ENCODE peak calls at places on chromosomes 4 and X, in six cellular contexts. H is brain microvascular endothelial cell, Z is GM12878, M is upper lobe of right lung, P is tibial artery, A is psoas muscle. T is an unnamed sample.

GRCh38 chrX:131083510-131084142 is 25.5 kb downstream of the ARHGAP36 start:
- DNase-seq in H (no peak), Z (no peak), M (no peak), P (no peak), A (no peak), T (no peak)

GRCh38 chr4:189785257-189785656 is 155.4 kb upstream of the FRG1 start:
- DNase-seq in H (no peak), Z (no peak), M (no peak), P (no peak), A (no peak), T (no peak)

GRCh38 chrX:131068945-131069719 is 11.0 kb downstream of the ARHGAP36 start:
- DNase-seq in H (no peak), Z (no peak), M (no peak), P (no peak), A (no peak), T (peak; percentile 24)

GRCh38 chrX:104565791-104566687 is at the start of gene IL1RAPL2:
- DNase-seq in H (no peak), Z (no peak), M (peak; percentile 77), P (no peak), A (no peak), T (no peak)

GRCh38 chr4:184416913-184417734 is 57.2 kb downstream of the IRF2 start:
- DNase-seq in H (no peak), Z (peak; percentile 48), M (no peak), P (no peak), A (no peak), T (no peak)

GRCh38 chrX:119529355-119530276 is 35.6 kb downstream of the STEEP1 start:
- DNase-seq in H (no peak), Z (no peak), M (no peak), P (no peak), A (no peak), T (no peak)

GRCh38 chrX:7925867-7926472 is 1.2 kb downstream of the PNPLA4 start:
- DNase-seq in H (peak; percentile 69), Z (peak; percentile 51), M (peak; percentile 47), P (peak; percentile 19), A (peak; percentile 22), T (peak; percentile 43)

GRCh38 chr4:90171491-90171890 is 44.3 kb downstream of the CCSER1 start:
- DNase-seq in H (no peak), Z (no peak), M (no peak), P (no peak), A (no peak), T (no peak)

GRCh38 chr4:14023036-14023435 is 395.5 kb upstream of the BOD1L1 start:
- DNase-seq in H (peak; percentile 21), Z (no peak), M (no peak), P (no peak), A (no peak), T (no peak)

GRCh38 chr4:6338175-6338950 is 68.7 kb downstream of the WFS1 start:
- DNase-seq in H (no peak), Z (no peak), M (no peak), P (no peak), A (no peak), T (no peak)

GRCh38 chr4:184313058-184313709 is 95.5 kb upstream of the ENPP6 start:
- DNase-seq in H (no peak), Z (no peak), M (no peak), P (no peak), A (no peak), T (no peak)

GRCh38 chr4:153341575-153342090 is 2.9 kb upstream of the MND1 start:
- DNase-seq in H (peak; percentile 40), Z (no peak), M (no peak), P (no peak), A (no peak), T (peak; percentile 13)

GRCh38 chr4:77819409-77819835 is 254 bp upstream of the CNOT6L start:
- DNase-seq in H (no peak), Z (no peak), M (peak; percentile 93), P (no peak), A (no peak), T (no peak)

GRCh38 chr4:183561905-183562304 is 57.0 kb downstream of the ING2 start:
- DNase-seq in H (no peak), Z (no peak), M (no peak), P (no peak), A (no peak), T (no peak)

GRCh38 chr4:24137963-24138601 is 248.2 kb upstream of the PPARGC1A start:
- DNase-seq in H (no peak), Z (no peak), M (no peak), P (no peak), A (no peak), T (no peak)

GRCh38 chr4:114659386-114660008 is 60.9 kb downstream of the UGT8 start:
- DNase-seq in H (peak; percentile 71), Z (peak; percentile 32), M (peak; percentile 47), P (peak; percentile 23), A (no peak), T (peak; percentile 6)

GRCh38 chrX:133005038-133005437 is 46.6 kb upstream of the HS6ST2 start:
- DNase-seq in H (no peak), Z (no peak), M (no peak), P (no peak), A (no peak), T (no peak)

GRCh38 chr4:55437356-55437796 is 41.6 kb downstream of the TMEM165 start:
- DNase-seq in H (peak; percentile 76), Z (no peak), M (no peak), P (no peak), A (no peak), T (no peak)

GRCh38 chrX:111837226-111837625 is 38.8 kb upstream of the TRPC5OS start:
- DNase-seq in H (no peak), Z (no peak), M (no peak), P (no peak), A (no peak), T (no peak)

GRCh38 chrX:34365482-34365881 is 233.4 kb upstream of the FAM47A start:
- DNase-seq in H (peak; percentile 24), Z (no peak), M (no peak), P (no peak), A (no peak), T (no peak)

GRCh38 chrX:10633722-10634121 is 13.3 kb upstream of the MID1 start:
- DNase-seq in H (peak; percentile 88), Z (no peak), M (no peak), P (peak; percentile 69), A (peak; percentile 20), T (no peak)

GRCh38 chr4:143397335-143397734 is 60.7 kb downstream of the GAB1 start:
- DNase-seq in H (no peak), Z (no peak), M (no peak), P (no peak), A (no peak), T (no peak)

GRCh38 chr4:143399113-143399949 is 62.7 kb downstream of the GAB1 start:
- DNase-seq in H (no peak), Z (no peak), M (no peak), P (no peak), A (no peak), T (no peak)

GRCh38 chr4:143397887-143398286 is 61.2 kb downstream of the GAB1 start:
- DNase-seq in H (no peak), Z (no peak), M (no peak), P (no peak), A (no peak), T (no peak)

GRCh38 chr4:143395054-143395453 is 58.4 kb downstream of the GAB1 start:
- DNase-seq in H (no peak), Z (no peak), M (no peak), P (no peak), A (no peak), T (no peak)

DNA sequence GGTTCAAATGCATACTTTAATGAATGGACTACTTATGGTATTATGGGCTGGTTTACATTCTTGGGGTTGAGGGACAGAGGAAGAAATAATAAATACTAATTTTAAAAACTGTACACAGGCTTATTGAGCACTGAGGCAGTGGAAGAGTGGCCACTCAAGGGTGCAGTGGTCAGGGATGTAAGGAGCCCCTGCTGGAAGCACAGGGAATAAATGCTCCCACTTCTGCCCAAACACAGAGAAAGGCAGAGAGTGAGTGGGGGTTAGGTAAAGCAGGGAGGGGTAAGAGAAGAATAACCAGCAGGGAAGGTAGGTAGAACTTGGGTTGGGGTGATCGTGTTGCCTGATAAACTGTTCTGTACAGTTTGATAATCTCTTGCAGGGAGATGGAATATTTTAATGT is 60.0 kb downstream of the GAB1 start:
- DNase-seq in H (no peak), Z (no peak), M (no peak), P (no peak), A (no peak), T (no peak)
- H3K4me3 ChIP-seq in H (no peak overlapping the region), Z (no peak overlapping the region), M (no peak overlapping the region), P (no peak overlapping the region), A (no peak overlapping the region), T (no peak overlapping the region)

DNA sequence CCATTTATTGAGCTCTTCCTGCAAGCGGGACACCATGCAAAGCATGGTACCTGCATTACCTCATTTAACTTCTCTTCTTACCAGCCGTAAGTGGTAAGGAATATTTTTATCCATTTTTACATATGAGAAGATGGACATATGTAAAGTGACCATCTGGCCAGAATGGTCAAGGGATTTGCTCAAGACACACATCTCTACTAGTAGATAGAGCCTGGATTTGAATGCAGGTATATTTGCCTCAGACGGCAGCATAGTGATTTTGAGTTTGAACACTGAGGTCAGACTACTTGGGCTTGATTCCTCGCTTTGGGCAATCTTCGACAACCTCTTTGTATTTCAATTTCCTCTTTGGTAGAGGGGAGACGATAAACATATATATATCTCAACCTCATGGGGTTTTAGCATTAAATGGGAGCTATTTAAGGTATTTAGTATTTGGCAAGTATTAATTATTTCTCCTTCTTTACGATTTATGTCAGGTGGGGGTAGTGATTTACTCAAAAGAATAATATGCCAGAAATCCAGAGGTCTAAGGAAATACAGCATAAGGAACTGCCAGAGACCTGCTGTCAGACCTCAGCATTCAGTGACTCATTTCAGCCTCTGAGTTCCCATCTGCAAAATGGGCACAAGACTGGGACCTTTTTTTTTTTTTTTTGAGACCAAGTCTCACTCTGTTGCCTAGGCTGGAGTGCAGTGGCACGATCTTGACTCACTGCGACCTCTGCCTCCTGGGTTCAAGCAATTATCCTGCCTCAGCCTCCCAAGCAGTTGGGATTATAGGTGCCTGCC is 34.6 kb upstream of the CHRNA9 start:
- DNase-seq in H (no peak), Z (no peak), M (no peak), P (no peak), A (no peak), T (no peak)
- TF ChIP-seq CTCF in H (no peak), Z (no peak), M (no peak), P (no peak), A (no peak), T (no peak)

GRCh38 chrX:17939724-17940123 is 78.6 kb upstream of the RAI2 start:
- DNase-seq in H (no peak), Z (no peak), M (no peak), P (no peak), A (no peak), T (no peak)
- H3K27me3 ChIP-seq in H (no peaks in the 10 kb centered on the region), Z (no peaks in the 10 kb centered on the region), M (no peaks in the 10 kb centered on the region), P (no peaks in the 10 kb centered on the region), A (no peaks in the 10 kb centered on the region), T (no peaks in the 10 kb centered on the region)

GRCh38 chrX:45775462-45775861 is 574.8 kb upstream of the DIPK2B start:
- DNase-seq in H (no peak), Z (no peak), M (no peak), P (no peak), A (no peak), T (no peak)
- H3K4me3 ChIP-seq in H (no peak overlapping the region), Z (no peak overlapping the region), M (no peak overlapping the region), P (no peak overlapping the region), A (no peak overlapping the region), T (no peak overlapping the region)

GRCh38 chr4:103802766-103803165 is 83.0 kb upstream of the TACR3 start:
- DNase-seq in H (no peak), Z (no peak), M (no peak), P (no peak), A (no peak), T (no peak)
- TF ChIP-seq CTCF in H (no peak), Z (peak; percentile 5), M (no peak), P (no peak), A (no peak), T (peak; percentile 31)

T was measured in GM06990.